ENCODE peak calls at places on chromosome 1, in four cellular contexts. One of them, this sample, is unnamed. For H3K4me1 and H3K9me3, the result is how much of the 10 kb centered on the place peaks cover.

GRCh38 chr1:206803221-206803730 is 31.0 kb upstream of the IL10 start:
- DNase-seq in kidney: no peak
- DNase-seq in BE2C: peak
- DNase-seq in mammary epithelial cell: no peak
- DNase-seq in this sample: no peak

GRCh38 chr1:37448691-37449417 is 25.5 kb upstream of the ZC3H12A start:
- DNase-seq in kidney: no peak
- DNase-seq in BE2C: no peak
- DNase-seq in mammary epithelial cell: peak
- DNase-seq in this sample: no peak

GRCh38 chr1:66527688-66528087 is 6.3 kb upstream of the SGIP1 start:
- DNase-seq in kidney: no peak
- DNase-seq in BE2C: no peak
- DNase-seq in mammary epithelial cell: peak
- DNase-seq in this sample: peak

GRCh38 chr1:226814751-226815496 is 55.5 kb upstream of the PSEN2 start:
- DNase-seq in kidney: peak
- DNase-seq in BE2C: peak
- DNase-seq in mammary epithelial cell: peak
- DNase-seq in this sample: peak

GRCh38 chr1:220776725-220777326 is 9.9 kb upstream of the MTARC1 start:
- DNase-seq in kidney: peak
- DNase-seq in BE2C: peak
- DNase-seq in mammary epithelial cell: peak
- DNase-seq in this sample: peak

GRCh38 chr1:23187637-23188036 is 19.0 kb upstream of the LUZP1 start:
- DNase-seq in kidney: no peak
- DNase-seq in BE2C: no peak
- DNase-seq in mammary epithelial cell: peak
- DNase-seq in this sample: no peak

GRCh38 chr1:74368335-74368734 is 133.1 kb downstream of the TNNI3K start:
- DNase-seq in kidney: no peak
- DNase-seq in BE2C: no peak
- DNase-seq in mammary epithelial cell: no peak
- DNase-seq in this sample: peak

GRCh38 chr1:25728301-25728935 is 71.6 kb upstream of the SELENON start:
- DNase-seq in kidney: no peak
- DNase-seq in BE2C: no peak
- DNase-seq in mammary epithelial cell: no peak
- DNase-seq in this sample: no peak

GRCh38 chr1:39076799-39077148 is 50.6 kb downstream of the NDUFS5 start:
- DNase-seq in kidney: no peak
- DNase-seq in BE2C: no peak
- DNase-seq in mammary epithelial cell: no peak
- DNase-seq in this sample: no peak

GRCh38 chr1:204819495-204819894 is 51.2 kb upstream of the NFASC start:
- DNase-seq in kidney: no peak
- DNase-seq in BE2C: peak
- DNase-seq in mammary epithelial cell: peak
- DNase-seq in this sample: no peak

GRCh38 chr1:179953974-179954493 is 576 bp upstream of the CEP350 start:
- DNase-seq in kidney: no peak
- DNase-seq in BE2C: peak
- DNase-seq in mammary epithelial cell: peak
- DNase-seq in this sample: no peak

GRCh38 chr1:206503591-206504362 is 3.6 kb upstream of the RASSF5 start:
- DNase-seq in kidney: no peak
- DNase-seq in BE2C: no peak
- DNase-seq in mammary epithelial cell: peak
- DNase-seq in this sample: peak

GRCh38 chr1:160640359-160641123 is 6.3 kb downstream of the SLAMF1 start:
- DNase-seq in kidney: no peak
- DNase-seq in BE2C: no peak
- DNase-seq in mammary epithelial cell: peak
- DNase-seq in this sample: no peak

GRCh38 chr1:231091853-231092301 is 51.8 kb upstream of the FAM89A start:
- DNase-seq in kidney: no peak
- DNase-seq in BE2C: no peak
- DNase-seq in mammary epithelial cell: peak
- DNase-seq in this sample: no peak

GRCh38 chr1:68459796-68460195 is 10.0 kb upstream of the RPE65 start:
- DNase-seq in kidney: no peak
- DNase-seq in BE2C: no peak
- DNase-seq in mammary epithelial cell: peak
- DNase-seq in this sample: peak

GRCh38 chr1:41627491-41628280 is 143.2 kb upstream of the EDN2 start:
- DNase-seq in kidney: no peak
- DNase-seq in BE2C: no peak
- DNase-seq in mammary epithelial cell: no peak
- DNase-seq in this sample: no peak

GRCh38 chr1:232250838-232251237 is 379.1 kb downstream of the SIPA1L2 start:
- DNase-seq in kidney: no peak
- DNase-seq in BE2C: no peak
- DNase-seq in mammary epithelial cell: no peak
- DNase-seq in this sample: no peak

GRCh38 chr1:171985639-171986038 is 144.3 kb downstream of the DNM3 start:
- DNase-seq in kidney: no peak
- DNase-seq in BE2C: peak
- DNase-seq in mammary epithelial cell: no peak
- DNase-seq in this sample: peak

GRCh38 chr1:175313672-175314225 is 121.2 kb upstream of the KIAA0040 start:
- DNase-seq in kidney: no peak
- DNase-seq in BE2C: no peak
- DNase-seq in mammary epithelial cell: no peak
- DNase-seq in this sample: no peak

GRCh38 chr1:214563881-214564280 is 12.5 kb upstream of the PTPN14 start:
- DNase-seq in kidney: no peak
- DNase-seq in BE2C: no peak
- DNase-seq in mammary epithelial cell: no peak
- DNase-seq in this sample: peak

GRCh38 chr1:197199923-197200467 is 53.5 kb upstream of the ASPM start:
- DNase-seq in kidney: no peak
- DNase-seq in BE2C: no peak
- DNase-seq in mammary epithelial cell: no peak
- DNase-seq in this sample: no peak

GRCh38 chr1:6260961-6261614 is at the start of gene GPR153:
- DNase-seq in kidney: no peak
- DNase-seq in BE2C: no peak
- DNase-seq in mammary epithelial cell: peak
- DNase-seq in this sample: peak

GRCh38 chr1:24318988-24319863 is at the start of gene GRHL3:
- DNase-seq in kidney: peak
- DNase-seq in BE2C: no peak
- DNase-seq in mammary epithelial cell: peak
- DNase-seq in this sample: peak

GRCh38 chr1:22821027-22821426 is 110.4 kb downstream of the EPHB2 start:
- DNase-seq in kidney: peak
- DNase-seq in BE2C: no peak
- DNase-seq in mammary epithelial cell: no peak
- DNase-seq in this sample: no peak

GRCh38 chr1:975896-976683 is 5.8 kb downstream of the PERM1 start:
- DNase-seq in kidney: no peak
- DNase-seq in BE2C: peak
- DNase-seq in mammary epithelial cell: peak
- DNase-seq in this sample: peak

GRCh38 chr1:62082456-62083363 is 111.9 kb upstream of the L1TD1 start:
- DNase-seq in kidney: no peak
- DNase-seq in BE2C: peak
- DNase-seq in mammary epithelial cell: peak
- DNase-seq in this sample: peak

GRCh38 chr1:186806477-186806876 is 22.3 kb upstream of the PLA2G4A start:
- DNase-seq in kidney: no peak
- DNase-seq in BE2C: peak
- DNase-seq in mammary epithelial cell: peak
- DNase-seq in this sample: no peak

GRCh38 chr1:44239961-44240371 is 26.7 kb downstream of the DMAP1 start:
- DNase-seq in kidney: peak
- DNase-seq in BE2C: no peak
- DNase-seq in mammary epithelial cell: no peak
- DNase-seq in this sample: peak

GRCh38 chr1:28058168-28058567 is 30.2 kb downstream of the EYA3 start:
- DNase-seq in kidney: no peak
- DNase-seq in BE2C: no peak
- DNase-seq in mammary epithelial cell: no peak
- DNase-seq in this sample: no peak

GRCh38 chr1:78536427-78536826 is 45.7 kb downstream of the PTGFR start:
- DNase-seq in kidney: no peak
- DNase-seq in BE2C: no peak
- DNase-seq in mammary epithelial cell: peak
- DNase-seq in this sample: peak

GRCh38 chr1:87219626-87220025 is 109.1 kb upstream of the LMO4 start:
- DNase-seq in kidney: no peak
- DNase-seq in BE2C: no peak
- DNase-seq in mammary epithelial cell: peak
- DNase-seq in this sample: no peak

GRCh38 chr1:32619701-32620485 is 30.5 kb downstream of the ZBTB8OS start:
- DNase-seq in kidney: no peak
- DNase-seq in BE2C: no peak
- DNase-seq in mammary epithelial cell: no peak
- DNase-seq in this sample: peak

GRCh38 chr1:33612877-33613487 is 140.5 kb downstream of the ZSCAN20 start:
- DNase-seq in kidney: no peak
- DNase-seq in BE2C: peak
- DNase-seq in mammary epithelial cell: peak
- DNase-seq in this sample: peak

GRCh38 chr1:227729881-227730629 is 5.0 kb downstream of the JMJD4 start:
- DNase-seq in kidney: no peak
- DNase-seq in BE2C: peak
- DNase-seq in mammary epithelial cell: peak
- DNase-seq in this sample: peak

GRCh38 chr1:209584186-209584776 is 767 bp downstream of the CAMK1G start:
- DNase-seq in kidney: no peak
- DNase-seq in BE2C: no peak
- DNase-seq in mammary epithelial cell: no peak
- DNase-seq in this sample: no peak

GRCh38 chr1:111399792-111400610 is 27.5 kb downstream of the OVGP1 start:
- DNase-seq in kidney: no peak
- DNase-seq in BE2C: peak
- DNase-seq in mammary epithelial cell: peak
- DNase-seq in this sample: peak

GRCh38 chr1:152940614-152941013 is 6.4 kb upstream of the SPRR5 start:
- DNase-seq in kidney: no peak
- DNase-seq in BE2C: no peak
- DNase-seq in mammary epithelial cell: no peak
- DNase-seq in this sample: no peak

GRCh38 chr1:224454337-224455055 is 19.9 kb upstream of the WDR26 start:
- DNase-seq in kidney: no peak
- DNase-seq in BE2C: no peak
- DNase-seq in mammary epithelial cell: peak
- DNase-seq in this sample: no peak

GRCh38 chr1:205313681-205314308 is 7.8 kb downstream of the NUAK2 start:
- DNase-seq in kidney: peak
- DNase-seq in BE2C: no peak
- DNase-seq in mammary epithelial cell: no peak
- DNase-seq in this sample: peak

GRCh38 chr1:161250829-161251228 is 7.7 kb upstream of the PCP4L1 start:
- DNase-seq in kidney: no peak
- DNase-seq in BE2C: no peak
- DNase-seq in mammary epithelial cell: no peak
- DNase-seq in this sample: no peak

GRCh38 chr1:155008015-155008941 is 5.7 kb downstream of the ZBTB7B start:
- DNase-seq in kidney: peak
- DNase-seq in BE2C: no peak
- DNase-seq in mammary epithelial cell: no peak
- DNase-seq in this sample: no peak
- H3K4me1 ChIP-seq in kidney: half or more
- H3K4me1 ChIP-seq in BE2C: under half
- H3K4me1 ChIP-seq in mammary epithelial cell: half or more
- H3K4me1 ChIP-seq in this sample: half or more

GRCh38 chr1:46769028-46769740 is 29.7 kb upstream of the CYP4B1 start:
- DNase-seq in kidney: no peak
- DNase-seq in BE2C: no peak
- DNase-seq in mammary epithelial cell: no peak
- DNase-seq in this sample: no peak
- H3K9me3 ChIP-seq in kidney: under half
- H3K9me3 ChIP-seq in BE2C: under half
- H3K9me3 ChIP-seq in mammary epithelial cell: under half
- H3K9me3 ChIP-seq in this sample: under half

GRCh38 chr1:93081716-93082115 is 2.6 kb downstream of the MTF2 start:
- DNase-seq in kidney: no peak
- DNase-seq in BE2C: no peak
- DNase-seq in mammary epithelial cell: peak
- DNase-seq in this sample: peak
- H3K4me3 ChIP-seq in kidney: no peak
- H3K4me3 ChIP-seq in BE2C: no peak
- H3K4me3 ChIP-seq in mammary epithelial cell: no peak
- H3K4me3 ChIP-seq in this sample: peak

DNA sequence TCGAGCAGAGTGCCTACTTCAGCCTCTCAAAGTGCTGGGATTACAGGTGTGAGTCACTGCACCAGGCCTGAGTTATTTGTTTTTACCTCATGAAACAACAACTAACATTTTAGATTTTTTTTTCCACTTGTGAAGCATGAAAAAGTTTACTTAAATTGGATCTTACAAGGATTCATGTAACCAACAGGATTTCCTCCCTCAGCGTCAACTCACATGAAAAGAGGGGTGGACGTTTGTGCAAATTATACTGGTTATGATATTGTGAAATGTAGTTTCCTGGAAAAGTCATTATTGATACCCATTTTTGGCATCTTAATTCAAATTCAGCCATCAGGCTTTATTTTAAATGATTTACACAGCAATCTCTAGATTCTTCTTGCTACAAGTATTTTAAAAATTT is 6.5 kb downstream of the CNST start:
- DNase-seq in kidney: no peak
- DNase-seq in BE2C: no peak
- DNase-seq in mammary epithelial cell: no peak
- DNase-seq in this sample: no peak
- H3K4me1 ChIP-seq in kidney: under half
- H3K4me1 ChIP-seq in BE2C: under half
- H3K4me1 ChIP-seq in mammary epithelial cell: under half
- H3K4me1 ChIP-seq in this sample: under half

DNA sequence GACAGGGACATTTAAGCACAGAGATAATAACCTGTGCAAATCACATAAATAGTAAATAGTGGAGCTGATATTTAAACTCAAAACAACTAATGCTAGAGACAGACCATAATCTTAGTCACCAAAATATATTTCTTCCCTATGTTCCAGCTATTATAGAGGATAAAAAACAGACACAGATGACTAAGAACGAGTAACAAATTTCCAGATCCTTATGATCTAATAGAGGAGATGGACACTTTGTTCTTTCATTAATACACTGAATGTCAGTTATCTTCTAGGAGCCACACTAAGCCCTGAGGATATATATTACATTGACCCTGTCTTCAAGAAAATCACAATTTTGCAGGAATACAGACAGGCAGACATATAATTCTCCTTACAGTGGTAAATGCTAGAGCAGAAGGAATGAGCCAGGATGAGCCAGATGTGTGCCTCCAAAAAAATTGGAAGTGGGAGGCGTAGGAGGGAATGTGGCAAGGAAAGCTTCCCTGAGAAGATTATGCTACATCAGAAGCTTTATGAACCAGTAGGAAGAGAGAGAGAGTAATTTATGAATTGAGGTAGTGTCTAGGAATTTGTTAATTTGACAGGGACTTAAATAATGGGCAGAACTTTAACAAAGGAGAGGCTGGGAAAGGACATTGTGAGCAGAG is 395.4 kb upstream of the BEND5 start:
- DNase-seq in kidney: no peak
- DNase-seq in BE2C: no peak
- DNase-seq in mammary epithelial cell: peak
- DNase-seq in this sample: no peak
- H3K9me3 ChIP-seq in kidney: under half
- H3K9me3 ChIP-seq in BE2C: under half
- H3K9me3 ChIP-seq in mammary epithelial cell: under half
- H3K9me3 ChIP-seq in this sample: under half